ENCODE peak calls at places on chromosomes 5 and 9, in seven cellular contexts. U is mesendoderm, H is H1, D is IMR-90, M is neuronal stem cell, P is H9, Z is mesenchymal stem cell. Q is an unnamed sample.
A peak's percentile ranks its signal among the peaks of the same experiment; 100 is the strongest.

GRCh38 chr9:3467593-3468219 is 58.1 kb downstream of the RFX3 start:
- DNase-seq in H (no peak), Z (peak; percentile 79), M (peak; percentile 33), P (peak; percentile 64), U (peak; percentile 84), D (peak; percentile 72), Q (peak; percentile 67)

GRCh38 chr5:43780586-43780985 is 177.6 kb downstream of the NNT start:
- DNase-seq in P (no peak), Z (peak; percentile 17), H (no peak), M (no peak), D (peak; percentile 75), U (no peak), Q (no peak)

GRCh38 chr9:95063300-95063699 is 254.2 kb downstream of the FANCC start:
- DNase-seq in H (no peak), D (no peak), U (no peak), M (no peak), P (no peak), Z (no peak), Q (no peak)

GRCh38 chr9:20508242-20508641 is 114.1 kb downstream of the MLLT3 start:
- DNase-seq in H (no peak), P (no peak), D (no peak), U (peak; percentile 73), M (no peak), Z (peak; percentile 63), Q (no peak)

GRCh38 chr9:70479880-70480291 is 65.4 kb upstream of the KLF9 start:
- DNase-seq in H (no peak), D (peak; percentile 79), Z (peak; percentile 80), P (peak; percentile 46), M (no peak), U (peak; percentile 45), Q (no peak)

GRCh38 chr5:1006656-1007071 is 1.9 kb upstream of the NKD2 start:
- DNase-seq in P (no peak), U (no peak), M (no peak), Z (no peak), H (no peak), D (no peak), Q (no peak)

GRCh38 chr5:133873454-133873853 is 95.0 kb downstream of the C5orf15 start:
- DNase-seq in H (no peak), U (no peak), Z (no peak), D (no peak), P (no peak), M (no peak), Q (no peak)

GRCh38 chr5:369151-369939 is 47.8 kb downstream of the AHRR start:
- DNase-seq in H (peak; percentile 41), D (peak; percentile 63), M (no peak), P (peak; percentile 26), U (no peak), Z (no peak), Q (no peak)

GRCh38 chr9:110059461-110059860 is 148.5 kb downstream of the C9orf152 start:
- DNase-seq in H (no peak), D (no peak), U (no peak), Z (peak; percentile 46), P (no peak), M (no peak), Q (no peak)

GRCh38 chr5:54643679-54644078 is 126.1 kb downstream of the SNX18 start:
- DNase-seq in H (no peak), D (peak; percentile 87), P (no peak), Z (peak; percentile 52), M (no peak), U (no peak), Q (no peak)

GRCh38 chr5:98997000-98997399 is 68.2 kb upstream of the CHD1 start:
- DNase-seq in H (no peak), P (no peak), Z (peak; percentile 70), M (no peak), U (no peak), D (peak; percentile 29), Q (peak; percentile 43)
- H2BK120ac ChIP-seq in H (no peak overlapping the region), P (no peak overlapping the region), Z (no peak overlapping the region), M (no peak overlapping the region), U (no peak overlapping the region), D (no peak overlapping the region), Q (no peak overlapping the region)

GRCh38 chr5:125552486-125552885 is 806.0 kb upstream of the ZNF608 start:
- DNase-seq in H (no peak), U (no peak), D (peak; percentile 50), M (no peak), Z (no peak), P (no peak), Q (no peak)
- H2BK120ac ChIP-seq in H (no peak overlapping the region), U (no peak overlapping the region), D (no peak overlapping the region), M (no peak overlapping the region), Z (no peak overlapping the region), P (no peak overlapping the region), Q (no peak overlapping the region)

GRCh38 chr5:68689010-68689409 is 404.8 kb upstream of the SLC30A5 start:
- DNase-seq in M (no peak), D (no peak), P (no peak), U (no peak), H (no peak), Z (no peak), Q (no peak)

GRCh38 chr5:68685861-68686260 is 408.0 kb upstream of the SLC30A5 start:
- DNase-seq in P (no peak), Z (peak; percentile 24), U (no peak), H (no peak), M (no peak), D (no peak), Q (no peak)

GRCh38 chr5:68682400-68683152 is 411.2 kb upstream of the SLC30A5 start:
- DNase-seq in P (no peak), H (no peak), Z (no peak), U (no peak), M (no peak), D (no peak), Q (no peak)

GRCh38 chr5:68683632-68684035 is 410.2 kb upstream of the SLC30A5 start:
- DNase-seq in D (peak; percentile 95), Z (peak; percentile 96), H (no peak), M (no peak), P (no peak), U (peak; percentile 35), Q (peak; percentile 78)

GRCh38 chr5:68688547-68688946 is 405.3 kb upstream of the SLC30A5 start:
- DNase-seq in M (no peak), U (no peak), H (no peak), Z (no peak), P (no peak), D (no peak), Q (no peak)
- H2BK120ac ChIP-seq in M (no peak overlapping the region), U (no peak overlapping the region), H (no peak overlapping the region), Z (no peak overlapping the region), P (no peak overlapping the region), D (no peak overlapping the region), Q (no peak overlapping the region)

DNA sequence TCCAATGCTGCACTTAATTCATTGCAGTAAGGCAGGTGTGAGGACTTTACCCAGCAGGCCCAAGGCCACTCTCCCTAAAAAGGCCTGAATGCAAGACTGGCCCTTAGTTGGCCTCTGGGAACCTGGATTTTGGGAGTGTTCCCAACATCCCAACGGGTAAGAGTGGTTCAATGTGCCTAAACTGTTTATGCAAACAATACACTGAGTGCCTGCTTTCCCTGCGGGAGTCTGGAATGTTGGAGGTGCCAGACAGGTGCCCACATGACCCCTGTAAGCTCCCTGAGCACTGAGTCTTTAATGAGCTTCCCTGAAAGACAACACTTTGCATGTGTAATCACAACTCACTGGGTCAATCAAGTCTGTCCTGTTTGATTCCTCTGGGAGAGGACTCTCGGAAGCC is 37.4 kb downstream of the NSUN2 start:
- DNase-seq in U (peak; percentile 84), Z (no peak), M (no peak), H (no peak), P (no peak), D (no peak), Q (no peak)
- H2BK120ac ChIP-seq in U (no peak overlapping the region), Z (no peak overlapping the region), M (no peak overlapping the region), H (no peak overlapping the region), P (no peak overlapping the region), D (no peak overlapping the region), Q (no peak overlapping the region)

DNA sequence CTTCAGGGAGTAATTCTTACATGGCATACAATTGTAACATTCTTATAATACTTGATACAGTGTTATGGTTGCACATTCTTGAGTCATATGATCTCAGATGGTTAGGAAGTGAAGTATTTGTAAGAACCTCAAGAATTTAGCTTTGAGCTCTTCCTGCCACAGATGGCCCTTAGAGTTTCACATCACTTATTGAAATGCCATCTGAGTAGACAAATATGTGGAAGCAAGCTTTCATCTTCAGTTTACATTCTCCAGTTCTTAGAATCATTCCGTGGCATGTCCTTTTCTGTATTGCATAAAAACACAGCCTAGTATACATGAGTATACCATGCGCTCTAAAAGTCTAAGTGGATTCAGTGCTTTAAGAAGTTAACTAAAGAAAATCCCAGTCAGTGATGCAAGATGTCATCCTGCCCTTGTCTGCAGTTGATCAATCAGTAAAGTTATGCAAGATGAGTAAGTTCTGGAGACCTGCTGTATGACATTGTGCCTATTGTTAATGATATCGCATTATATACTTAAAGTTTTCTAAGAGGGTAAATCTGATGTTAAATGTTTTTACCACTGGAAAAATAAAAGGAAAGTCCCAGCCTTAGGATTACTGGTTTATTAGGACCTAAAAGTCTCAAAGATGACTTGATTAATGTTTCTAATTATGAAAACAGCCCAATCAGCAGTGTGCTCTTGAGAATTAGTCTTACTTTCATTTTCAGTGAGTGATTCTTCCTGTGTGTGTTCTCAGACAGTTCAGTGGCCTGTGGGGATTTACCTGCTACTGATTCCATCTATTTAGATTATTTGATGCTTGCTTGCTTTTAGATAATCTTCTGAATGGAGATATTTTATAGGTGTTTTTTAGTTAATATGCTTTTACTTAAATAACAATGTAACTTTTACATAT is 29.4 kb downstream of the RHOBTB3 start:
- DNase-seq in Z (peak; percentile 96), U (peak; percentile 41), D (peak; percentile 99), P (no peak), M (no peak), H (no peak), Q (no peak)
- H2BK120ac ChIP-seq in Z (no peak overlapping the region), U (no peak overlapping the region), D (peak overlapping the region; percentile 87), P (no peak overlapping the region), M (no peak overlapping the region), H (no peak overlapping the region), Q (no peak overlapping the region)

DNA sequence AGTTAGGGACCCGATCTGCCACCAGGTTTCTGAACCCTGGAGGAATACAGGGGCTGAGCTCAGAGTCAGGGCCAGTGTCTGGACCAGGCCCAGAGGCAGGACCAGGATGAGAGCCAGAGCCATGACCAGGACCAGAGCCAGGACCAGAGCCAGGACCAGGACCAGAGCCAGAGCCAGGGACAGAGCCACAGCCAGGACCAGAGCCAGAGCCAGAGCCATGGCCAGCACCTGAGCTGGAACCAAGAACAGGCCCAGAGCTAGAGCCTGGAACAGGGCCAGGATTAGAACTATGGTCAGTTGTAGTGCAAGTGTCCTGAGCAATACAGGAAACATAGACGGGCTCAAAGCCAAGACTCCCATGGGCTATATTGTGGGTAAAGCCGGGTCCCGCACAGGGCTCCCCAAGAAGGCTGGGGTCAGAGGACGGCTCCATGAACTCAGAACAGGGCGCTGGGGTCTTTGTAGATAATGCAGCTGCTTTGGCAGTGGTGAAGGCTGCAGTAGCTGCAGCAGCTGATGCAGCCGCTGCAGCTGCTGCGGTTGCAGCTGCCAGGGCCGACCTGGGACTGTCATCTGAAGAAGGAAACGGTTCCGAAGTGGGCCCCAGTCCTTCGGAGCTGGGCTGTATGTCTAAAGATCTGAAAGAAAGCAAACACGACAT is 568 bp downstream of the SPAG8 start:
- DNase-seq in M (no peak), H (no peak), U (no peak), Z (no peak), P (no peak), D (no peak), Q (no peak)
- H2BK120ac ChIP-seq in M (no peak overlapping the region), H (no peak overlapping the region), U (no peak overlapping the region), Z (no peak overlapping the region), P (no peak overlapping the region), D (no peak overlapping the region), Q (no peak overlapping the region)